ENCODE peak calls at places on chromosomes 16 and 17, in five cellular contexts. S is neuronal stem cell, Y is H1, L is mesendoderm, O is H9. U is an unnamed sample.
A peak's percentile ranks its signal among the peaks of the same experiment; 100 is the strongest.

GRCh38 chr17:36464765-36465088 is 21.8 kb upstream of the ZNHIT3 start:
- DNase-seq in O (peak; percentile 72), S (no peak), Y (no peak), L (no peak), U (no peak)

GRCh38 chr17:36602924-36603384 is 1.6 kb downstream of the MRM1 start:
- DNase-seq in O (peak; percentile 79), Y (no peak), S (peak; percentile 74), L (peak; percentile 88), U (peak; percentile 23)

GRCh38 chr16:85159226-85159980 is 47.1 kb upstream of the CIBAR2 start:
- DNase-seq in L (no peak), Y (no peak), S (no peak), O (no peak), U (no peak)

GRCh38 chr17:33196883-33197282 is 96.2 kb downstream of the ASIC2 start:
- DNase-seq in O (peak; percentile 10), Y (no peak), S (no peak), L (no peak), U (no peak)

GRCh38 chr17:68909066-68909465 is 46.1 kb downstream of the ABCA8 start:
- DNase-seq in L (peak; percentile 69), S (no peak), Y (no peak), O (no peak), U (peak; percentile 79)

GRCh38 chr16:78895661-78896060 is 704.9 kb downstream of the MAF start:
- DNase-seq in S (no peak), L (no peak), Y (no peak), O (no peak), U (no peak)

GRCh38 chr17:78013683-78014467 is 55.4 kb downstream of the TNRC6C start:
- DNase-seq in Y (no peak), L (peak; percentile 77), O (peak; percentile 56), S (peak; percentile 69), U (peak; percentile 48)

GRCh38 chr16:15435216-15435864 is 952 bp downstream of the BMERB1 start:
- DNase-seq in L (peak; percentile 8), S (no peak), O (no peak), Y (no peak), U (no peak)

GRCh38 chr16:50861451-50861850 is 119.6 kb downstream of the CYLD start:
- DNase-seq in L (no peak), Y (no peak), O (no peak), S (no peak), U (no peak)

GRCh38 chr17:11899494-11899893 is 97.8 kb downstream of the ZNF18 start:
- DNase-seq in O (no peak), Y (no peak), L (peak; percentile 73), S (peak; percentile 49), U (no peak)

GRCh38 chr17:78242024-78242742 is 10.8 kb downstream of the TMEM235 start:
- DNase-seq in Y (no peak), O (no peak), S (no peak), L (no peak), U (no peak)

GRCh38 chr16:76338472-76338871 is 61.3 kb downstream of the CNTNAP4 start:
- DNase-seq in S (no peak), O (no peak), Y (no peak), L (no peak), U (no peak)

DNA sequence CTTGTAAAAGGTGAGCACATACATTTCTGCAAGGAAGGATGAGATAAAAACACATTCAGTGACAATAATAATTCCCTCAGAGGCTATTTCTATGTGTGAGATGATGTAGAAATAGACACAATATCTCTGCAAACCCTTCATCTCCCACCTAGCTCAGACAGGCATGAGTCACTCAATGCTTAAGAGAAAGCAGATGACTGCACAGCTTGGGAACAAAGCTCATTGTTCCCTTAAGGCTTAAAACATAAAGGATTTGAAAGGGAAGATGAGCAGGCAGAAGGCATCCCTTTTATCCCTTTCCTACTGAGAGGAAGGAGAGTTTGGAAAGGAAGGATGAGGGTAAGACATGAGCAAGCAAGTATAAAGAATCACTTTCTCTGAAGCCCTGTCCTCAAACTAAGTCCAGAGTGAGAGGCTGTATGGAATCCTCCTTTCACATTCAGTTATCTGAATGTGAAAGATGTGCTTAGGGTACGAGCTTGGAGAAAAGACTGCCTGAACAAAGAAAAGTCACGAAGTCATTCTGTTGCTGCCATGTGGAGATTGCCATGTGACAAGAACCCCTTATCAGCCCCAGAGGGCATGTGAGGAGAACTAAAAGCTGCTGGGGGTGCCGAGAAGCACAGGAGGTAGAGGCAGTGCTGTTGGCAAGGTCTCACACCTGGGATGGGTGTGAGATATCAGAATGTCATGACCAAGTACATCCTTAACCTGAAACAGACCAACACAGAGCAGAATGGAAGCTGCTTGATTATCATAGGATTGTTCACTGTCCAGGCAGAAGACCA is 58.2 kb downstream of the CNTNAP4 start:
- DNase-seq in L (peak; percentile 72), O (no peak), Y (peak; percentile 5), S (no peak), U (no peak)
- H2BK120ac ChIP-seq in L (no peak overlapping the region), O (no peak overlapping the region), Y (no peak overlapping the region), S (no peak overlapping the region), U (no peak overlapping the region)

GRCh38 chr17:40322417-40323315 is 13.7 kb downstream of the RARA start:
- DNase-seq in O (peak; percentile 65), S (no peak), L (peak; percentile 90), Y (no peak), U (peak; percentile 38)
- H2BK120ac ChIP-seq in O (no peak overlapping the region), S (no peak overlapping the region), L (no peak overlapping the region), Y (no peak overlapping the region), U (no peak overlapping the region)

GRCh38 chr16:46822270-46822669 is 8.7 kb downstream of the C16orf87 start:
- DNase-seq in Y (no peak), L (no peak), O (no peak), S (no peak), U (no peak)

GRCh38 chr16:46830417-46830901 is 521 bp downstream of the C16orf87 start:
- DNase-seq in L (peak; percentile 50), O (no peak), S (peak; percentile 8), Y (no peak), U (peak; percentile 37)

GRCh38 chr16:46828943-46829342 is 2.0 kb downstream of the C16orf87 start:
- DNase-seq in O (no peak), L (no peak), S (no peak), Y (no peak), U (no peak)

GRCh38 chr16:46828292-46828691 is 2.7 kb downstream of the C16orf87 start:
- DNase-seq in L (no peak), Y (no peak), S (no peak), O (no peak), U (no peak)

DNA sequence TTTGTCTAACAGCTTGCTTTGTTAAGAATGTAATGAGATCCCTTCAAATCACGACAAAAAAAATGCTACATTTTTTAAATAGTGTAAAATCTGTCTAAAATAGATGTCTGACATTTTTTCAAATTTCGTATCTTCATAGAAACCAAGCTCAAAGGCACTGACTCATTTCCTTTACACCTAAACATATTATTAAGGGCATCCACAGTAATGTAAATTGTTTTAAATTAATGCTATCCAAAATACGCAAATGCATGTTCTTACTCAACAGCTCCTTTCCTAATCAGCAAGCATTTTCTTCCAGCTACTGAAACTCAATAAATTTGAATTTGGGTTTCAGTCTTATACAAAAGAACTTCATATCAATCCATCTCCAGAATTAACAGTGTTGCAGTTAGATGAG is 4.4 kb downstream of the C16orf87 start:
- DNase-seq in Y (no peak), L (no peak), S (no peak), O (no peak), U (no peak)
- H2BK120ac ChIP-seq in Y (no peak overlapping the region), L (no peak overlapping the region), S (no peak overlapping the region), O (no peak overlapping the region), U (no peak overlapping the region)

DNA sequence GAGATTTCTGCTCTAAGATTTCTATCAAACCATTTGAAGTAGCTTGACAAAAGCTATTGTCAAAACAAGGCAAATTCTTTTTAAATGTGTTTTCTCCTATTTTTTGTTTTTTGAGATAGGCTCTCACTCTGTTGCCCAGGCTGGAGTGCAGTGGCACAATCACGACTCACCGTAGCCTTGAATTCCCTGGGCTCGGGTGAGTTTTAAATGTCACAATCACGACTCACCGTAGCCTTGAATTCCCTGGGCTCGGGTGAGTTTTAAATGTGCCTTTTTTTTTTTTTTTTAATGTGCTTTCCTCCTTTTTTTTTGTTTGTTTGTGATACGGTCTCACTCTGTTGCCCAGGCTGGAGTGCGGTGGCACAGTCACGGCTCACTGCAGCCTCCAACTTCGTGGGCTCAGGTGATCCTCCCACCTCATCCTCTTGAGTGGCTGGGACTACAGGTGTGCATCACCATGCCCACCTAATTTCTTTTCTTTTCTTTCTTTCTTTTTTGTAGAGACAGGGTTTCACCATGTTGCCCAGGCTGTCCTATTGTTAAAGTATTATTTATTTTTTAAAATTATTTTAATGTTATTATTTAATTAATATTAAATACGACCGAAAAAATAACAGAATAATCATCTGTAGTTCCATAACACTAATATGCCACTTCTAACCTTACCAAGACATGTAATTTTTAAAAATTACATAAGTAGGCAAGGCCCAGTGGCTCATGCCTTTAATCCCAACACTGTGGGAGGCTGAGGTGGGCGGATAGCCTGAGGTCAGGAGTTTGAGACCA is 69.6 kb upstream of the FA2H start:
- DNase-seq in Y (no peak), O (no peak), L (peak; percentile 31), S (no peak), U (no peak)
- H2BK120ac ChIP-seq in Y (no peak overlapping the region), O (no peak overlapping the region), L (no peak overlapping the region), S (no peak overlapping the region), U (no peak overlapping the region)

DNA sequence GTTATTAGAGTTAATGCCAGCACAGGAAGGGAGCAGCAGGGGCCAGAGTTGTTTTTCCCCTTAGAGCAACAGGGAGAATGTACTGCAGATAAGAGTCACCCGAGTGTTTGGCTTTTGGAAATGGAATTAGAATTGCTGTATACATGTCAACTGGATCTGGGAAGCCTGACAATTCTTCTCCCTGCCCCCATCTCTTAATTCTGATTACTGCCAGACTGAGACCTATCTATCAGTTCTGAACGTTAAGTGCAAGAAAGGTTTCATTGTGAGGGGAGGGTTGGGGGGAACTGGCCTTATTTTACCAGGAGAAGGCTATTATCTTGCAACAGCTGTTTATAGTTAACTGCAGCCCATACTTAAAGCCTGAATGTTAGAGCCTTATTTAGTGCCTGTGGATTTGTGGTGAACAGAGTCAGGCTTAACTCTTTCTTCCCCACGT is 424.5 kb upstream of the CDH11 start:
- DNase-seq in S (no peak), L (peak; percentile 47), O (no peak), Y (no peak), U (no peak)
- H2BK120ac ChIP-seq in S (no peak overlapping the region), L (no peak overlapping the region), O (no peak overlapping the region), Y (no peak overlapping the region), U (peak overlapping the region; percentile 86)

GRCh38 chr16:27747946-27748345 is 198.0 kb downstream of the KATNIP start:
- DNase-seq in L (no peak), S (no peak), O (no peak), Y (no peak), U (no peak)
- H2BK120ac ChIP-seq in L (no peak overlapping the region), S (no peak overlapping the region), O (no peak overlapping the region), Y (no peak overlapping the region), U (no peak overlapping the region)

GRCh38 chr16:58629681-58630640 is at the start of gene CNOT1:
- DNase-seq in L (peak; percentile 100), Y (peak; percentile 95), O (peak; percentile 99), S (peak; percentile 99), U (peak; percentile 99)
- H2BK120ac ChIP-seq in L (peak within 1 kb of the TSS; percentile 8), Y (no peak within 1 kb of the TSS), O (peak within 1 kb of the TSS; percentile 95), S (peak within 1 kb of the TSS; percentile 98), U (peak within 1 kb of the TSS; percentile 88)